ENCODE peak calls at places on chromosomes 6 and 20, in four cellular contexts. P, Z, T and Q are unnamed samples.
A peak's percentile ranks its signal among the peaks of the same experiment; 100 is the strongest.

GRCh38 chr6:26131618-26132017 is 44.4 kb downstream of the HFE start:
- DNase-seq in P (no peak), T (no peak), Z (no peak), Q (no peak)

GRCh38 chr20:9966966-9967365 is 67.8 kb upstream of the ANKEF1 start:
- DNase-seq in T (no peak), Z (no peak), P (no peak), Q (no peak)

GRCh38 chr20:53262294-53262840 is 290.2 kb downstream of the TSHZ2 start:
- DNase-seq in T (no peak), Z (no peak), P (no peak), Q (no peak)

GRCh38 chr6:16576391-16577368 is 184.6 kb downstream of the ATXN1 start:
- DNase-seq in T (no peak), P (no peak), Z (no peak), Q (no peak)

GRCh38 chr6:7050911-7051779 is 56.6 kb upstream of the RREB1 start:
- DNase-seq in P (peak; percentile 62), T (no peak), Z (peak; percentile 26), Q (no peak)

GRCh38 chr6:125294036-125294435 is 7.7 kb downstream of the HDDC2 start:
- DNase-seq in P (no peak), T (no peak), Z (no peak), Q (no peak)

GRCh38 chr6:21000391-21000801 is 466.1 kb downstream of the CDKAL1 start:
- DNase-seq in T (no peak), P (no peak), Z (no peak), Q (no peak)

GRCh38 chr6:187252-187840 is 104.9 kb upstream of the DUSP22 start:
- DNase-seq in P (no peak), T (no peak), Z (no peak), Q (no peak)

GRCh38 chr6:81451787-81452186 is 300.7 kb downstream of the TENT5A start:
- DNase-seq in T (no peak), P (no peak), Z (no peak), Q (no peak)

GRCh38 chr20:3741846-3742458 is 9.5 kb downstream of the HSPA12B start:
- DNase-seq in Z (no peak), T (no peak), P (no peak), Q (no peak)

GRCh38 chr6:43500921-43501320 is 9.2 kb downstream of the LRRC73 start:
- DNase-seq in P (no peak), T (no peak), Z (no peak), Q (no peak)

GRCh38 chr20:32483351-32484220 is 101.5 kb downstream of the NOL4L start:
- DNase-seq in Z (peak; percentile 90), T (peak; percentile 47), P (peak; percentile 86), Q (peak; percentile 77)

GRCh38 chr20:50293244-50294139 is 102.9 kb downstream of the CEBPB start:
- DNase-seq in T (no peak), Z (no peak), P (no peak), Q (no peak)

GRCh38 chr6:122798099-122798641 is 9.1 kb downstream of the SMPDL3A start:
- DNase-seq in Z (no peak), P (no peak), T (no peak), Q (no peak)

GRCh38 chr6:35498407-35499045 is 1.6 kb upstream of the TEAD3 start:
- DNase-seq in Z (no peak), P (no peak), T (no peak), Q (no peak)

GRCh38 chr6:127384007-127384406 is 40.6 kb upstream of the ECHDC1 start:
- DNase-seq in T (no peak), P (no peak), Z (no peak), Q (no peak)

GRCh38 chr6:84161190-84161589 is 66.3 kb downstream of the CEP162 start:
- DNase-seq in P (no peak), Z (no peak), T (no peak), Q (no peak)

GRCh38 chr20:57659131-57659788 is 39.0 kb upstream of the ZBP1 start:
- DNase-seq in T (no peak), P (no peak), Z (no peak), Q (no peak)

GRCh38 chr6:26267083-26267589 is 97.9 kb upstream of the BTN3A2 start:
- DNase-seq in Z (no peak), P (no peak), T (no peak), Q (no peak)

GRCh38 chr6:122612838-122613237 is 2.6 kb downstream of the PKIB start:
- DNase-seq in P (no peak), Z (no peak), T (no peak), Q (no peak)

GRCh38 chr6:109381007-109381746 is 1.1 kb downstream of the CD164 start:
- DNase-seq in P (no peak), Z (no peak), T (no peak), Q (no peak)

GRCh38 chr6:159908535-159908934 is 17.7 kb downstream of the MAS1 start:
- DNase-seq in Z (no peak), T (no peak), P (no peak), Q (no peak)